ENCODE peak calls at places on chromosome 22, in five cellular contexts. W is K562, U is GM12878, J is upper lobe of left lung, D is HepG2. E is an unnamed sample.

GRCh38 chr22:44669725-44670027 is 32.3 kb upstream of the PRR5 start:
- ATAC-seq in W (peak; percentile 85), U (no peak), J (peak; percentile 9), D (peak; percentile 66), E (no peak)

GRCh38 chr22:22061085-22062077 is 78.8 kb upstream of the TOP3B start:
- ATAC-seq in J (peak; percentile 94), W (peak; percentile 74), D (peak; percentile 93), U (peak; percentile 24), E (peak; percentile 97)

GRCh38 chr22:37802310-37803194 is 5.2 kb upstream of the GCAT start:
- ATAC-seq in D (peak; percentile 58), W (peak; percentile 79), U (peak; percentile 54), J (peak; percentile 51), E (no peak)

GRCh38 chr22:25156736-25157135 is 42.9 kb upstream of the CRYBB3 start:
- ATAC-seq in D (no peak), U (no peak), W (no peak), J (no peak), E (no peak)

GRCh38 chr22:44639891-44640617 is 62.0 kb upstream of the PRR5 start:
- ATAC-seq in J (no peak), D (no peak), U (no peak), W (no peak), E (no peak)

GRCh38 chr22:20044495-20045151 is 23.7 kb downstream of the TANGO2 start:
- ATAC-seq in U (no peak), J (no peak), W (no peak), D (no peak), E (no peak)

GRCh38 chr22:25748704-25749103 is 6.7 kb downstream of the MYO18B start:
- ATAC-seq in D (peak; percentile 89), U (no peak), W (no peak), J (no peak), E (no peak)

GRCh38 chr22:21641417-21641794 is 696 bp upstream of the SDF2L1 start:
- ATAC-seq in U (peak; percentile 26), D (peak; percentile 29), J (peak; percentile 70), W (peak; percentile 67), E (peak; percentile 20)

GRCh38 chr22:20794132-20794990 is 20.4 kb downstream of the SERPIND1 start:
- ATAC-seq in W (peak; percentile 56), J (no peak), D (no peak), U (no peak), E (no peak)

GRCh38 chr22:44623771-44624510 is 78.1 kb upstream of the PRR5 start:
- ATAC-seq in U (peak; percentile 40), D (peak; percentile 50), W (peak; percentile 84), J (no peak), E (no peak)

GRCh38 chr22:37137903-37138665 is 11.6 kb downstream of the IL2RB start:
- ATAC-seq in D (no peak), U (peak; percentile 5), J (no peak), W (no peak), E (no peak)

DNA sequence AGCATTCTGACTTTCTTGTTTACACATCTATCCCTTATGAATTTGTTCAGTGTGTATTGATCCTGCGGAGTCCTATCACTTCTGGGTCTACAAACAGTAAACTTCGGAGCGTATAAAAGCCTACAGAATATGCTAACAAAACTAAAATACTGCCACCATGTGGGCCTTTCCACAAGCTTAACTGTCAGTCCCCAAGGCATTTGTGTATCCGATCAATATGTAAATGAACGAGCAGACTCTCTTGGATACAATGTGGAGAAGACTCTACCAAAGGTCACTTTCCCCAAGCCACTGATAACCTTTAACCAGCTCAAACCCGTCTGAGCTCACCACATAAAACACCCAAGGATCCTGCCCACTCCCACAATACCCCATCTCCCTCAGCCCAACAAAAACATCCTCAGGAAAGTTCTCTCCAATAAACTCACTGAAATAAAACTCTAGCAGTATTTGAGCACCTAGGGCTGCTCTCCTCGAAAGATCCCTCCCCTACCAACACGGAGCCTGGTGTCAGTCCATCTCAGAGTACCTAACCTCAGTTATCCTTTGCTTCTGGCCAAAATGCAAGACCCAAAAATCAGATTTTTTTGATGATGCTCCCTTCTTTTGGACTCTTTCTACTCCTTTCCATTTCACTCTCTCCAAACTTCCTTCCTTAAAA is 17.8 kb downstream of the ADA2 start:
- ATAC-seq in U (no peak), D (peak; percentile 95), J (no peak), W (peak; percentile 64), E (no peak)
- TF ChIP-seq CTCF in U (no peak), D (peak; percentile 68), J (no peak), W (peak; percentile 34), E (no peak)

DNA sequence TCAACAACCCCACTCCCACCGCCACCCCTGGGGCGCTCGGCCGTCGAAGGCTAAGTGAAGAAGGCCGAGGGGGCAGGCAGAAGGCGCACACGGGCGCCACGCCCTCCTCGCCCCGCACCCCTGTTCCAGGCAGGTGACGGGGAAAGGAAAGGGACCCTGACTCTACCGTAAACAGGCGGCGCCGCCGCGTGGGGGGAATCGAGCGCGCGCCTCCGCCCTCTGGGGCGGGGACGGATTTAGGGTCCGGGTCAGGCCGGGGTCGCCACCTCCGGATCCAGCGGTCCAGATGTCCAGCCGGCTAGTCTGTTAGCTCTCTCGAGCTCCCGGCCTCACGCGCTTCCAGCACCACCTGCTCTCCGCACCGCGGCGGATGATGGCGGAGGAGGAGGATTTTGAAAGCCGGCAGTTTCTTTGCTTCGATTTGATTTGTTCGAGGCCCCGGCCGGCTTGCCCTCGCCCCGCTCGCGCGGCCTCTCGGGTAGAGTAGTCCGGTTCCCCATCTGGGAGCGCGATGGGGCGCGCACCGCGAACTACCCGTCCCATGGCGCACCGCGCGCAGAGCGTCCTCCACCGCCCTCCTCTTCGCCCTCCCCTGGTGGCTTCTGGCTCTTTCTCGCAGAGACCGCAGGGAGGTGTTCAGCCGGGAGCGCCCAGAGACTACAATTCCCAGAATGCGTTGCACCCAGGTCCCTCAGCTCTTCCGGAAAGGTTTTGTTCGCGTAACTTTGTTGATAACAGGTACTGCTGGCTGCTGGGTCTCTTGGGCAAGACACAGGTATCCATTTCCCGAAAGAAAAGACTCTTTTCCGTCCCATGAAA is at the start of gene RANGAP1:
- ATAC-seq in J (peak; percentile 100), U (peak; percentile 98), D (peak; percentile 96), W (peak; percentile 99), E (peak; percentile 99)
- TF ChIP-seq EP300 in J (peak; percentile 71), U (peak; percentile 46), D (no peak), W (no peak), E (no peak)

DNA sequence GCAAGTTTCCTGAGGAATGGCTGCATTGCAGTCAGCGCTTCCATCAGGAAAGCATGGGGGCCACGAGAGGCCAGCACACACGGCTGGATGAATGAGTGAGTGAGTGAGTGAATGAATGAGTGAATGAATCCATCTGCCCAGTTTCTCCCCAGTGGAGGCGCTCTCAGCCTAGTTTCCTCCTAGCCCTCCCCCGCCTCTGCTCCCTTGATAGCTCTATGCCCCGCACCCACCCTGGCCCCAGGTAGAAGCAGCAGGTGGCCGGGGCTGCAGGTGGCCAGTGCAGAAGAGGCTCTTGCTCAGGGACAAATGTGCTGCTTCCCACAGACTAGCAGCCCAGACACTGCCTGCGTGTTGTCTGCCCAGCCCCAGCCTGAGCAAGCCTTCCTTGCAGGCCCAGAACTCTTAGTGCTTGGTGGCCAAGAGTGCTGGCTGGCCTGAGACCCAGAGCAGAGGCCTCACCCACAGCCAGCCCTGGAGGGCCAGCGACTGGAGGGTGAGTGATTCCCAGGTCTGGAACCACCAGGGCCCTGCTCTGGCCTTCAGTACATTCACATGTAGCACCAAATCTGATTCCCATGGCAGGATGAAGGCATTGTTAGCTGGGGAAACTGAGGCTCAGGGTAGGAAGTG is 31.1 kb upstream of the PDGFB start:
- ATAC-seq in D (no peak), J (no peak), W (no peak), U (no peak), E (no peak)
- TF ChIP-seq POLR2AphosphoS5 in D (no peak), J (no peak), W (no peak), U (no peak), E (no peak)

GRCh38 chr22:23520875-23521441 is 59.1 kb downstream of the IGLL1 start:
- ATAC-seq in U (no peak), W (peak; percentile 28), J (peak; percentile 23), D (peak; percentile 63), E (no peak)

GRCh38 chr22:23522642-23523251 is 57.3 kb downstream of the IGLL1 start:
- ATAC-seq in W (peak; percentile 6), U (no peak), D (no peak), J (no peak), E (no peak)

GRCh38 chr22:23519442-23520177 is 60.5 kb downstream of the IGLL1 start:
- ATAC-seq in W (no peak), U (no peak), J (no peak), D (no peak), E (no peak)

GRCh38 chr22:23523746-23524145 is 56.3 kb downstream of the IGLL1 start:
- ATAC-seq in U (no peak), W (no peak), J (no peak), D (no peak), E (no peak)

DNA sequence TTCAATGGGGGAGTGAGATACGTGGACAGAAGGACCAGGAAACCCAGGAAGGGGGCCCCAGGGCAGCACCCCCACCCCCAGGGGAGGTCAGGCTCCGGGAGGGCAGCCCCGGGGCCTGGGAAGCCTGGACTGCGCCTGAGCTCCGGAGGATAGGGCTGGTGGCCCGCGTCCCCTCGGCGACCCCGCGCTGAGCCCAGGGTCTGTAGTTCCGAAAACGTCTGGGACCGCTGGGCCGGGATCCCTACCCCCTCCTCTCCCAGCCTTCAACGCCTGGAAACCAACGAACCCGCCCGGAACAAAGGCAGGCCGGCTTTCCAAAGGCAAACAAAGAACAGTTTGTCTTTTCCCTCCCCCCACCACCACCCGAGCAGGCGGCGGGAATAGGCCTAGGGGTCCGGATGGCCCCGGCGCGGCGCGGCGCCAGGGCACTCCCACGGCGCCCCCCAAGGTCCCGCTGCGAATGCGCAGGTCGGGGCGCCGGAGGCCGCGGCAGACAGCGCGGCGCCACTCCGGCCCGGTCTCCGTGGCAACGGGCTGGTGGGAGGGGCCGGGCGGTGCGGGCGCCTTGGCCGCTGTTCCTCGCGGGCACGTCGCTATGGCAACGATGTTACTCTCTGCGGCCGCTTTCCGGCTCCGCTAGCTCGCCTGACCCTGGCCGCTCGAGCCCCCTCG is 58.5 kb downstream of the IGLL1 start:
- ATAC-seq in J (peak; percentile 94), U (peak; percentile 99), D (peak; percentile 87), W (peak; percentile 95), E (peak; percentile 96)
- TF ChIP-seq CTCF in J (no peak), U (no peak), D (peak; percentile 74), W (no peak), E (no peak)

GRCh38 chr22:18057568-18058209 is 20.1 kb upstream of the PEX26 start:
- ATAC-seq in U (peak; percentile 84), J (peak; percentile 85), D (no peak), W (peak; percentile 46), E (peak; percentile 96)
- TF ChIP-seq EP300 in U (peak; percentile 29), J (no peak), D (no peak), W (no peak), E (no peak)

E was measured in gastroesophageal sphincter.